ENCODE peak calls at places on chromosomes 11 and 22, in nine cellular contexts. A is tibial nerve; B is left lung; M is CD8-positive, alpha-beta T cell; U is body of pancreas; Q is heart left ventricle; V is uterus; X is right atrium auricular region; H is cardiac muscle cell. P is an unnamed sample.
A peak's percentile ranks its signal among the peaks of the same experiment; 100 is the strongest.

GRCh38 chr22:31927562-31927961 is 16.8 kb upstream of the YWHAH start:
- DNase-seq in U (no peak), H (no peak), A (no peak), X (no peak), Q (no peak), B (no peak), V (no peak), M (no peak), P (no peak)

GRCh38 chr11:64360403-64360980 is 1.5 kb downstream of the RPS6KA4 start:
- DNase-seq in M (no peak), V (no peak), Q (no peak), U (no peak), B (no peak), X (no peak), A (no peak), H (no peak), P (no peak)

GRCh38 chr11:66172146-66172545 is 96.3 kb upstream of the RAB1B start:
- DNase-seq in M (no peak), A (no peak), V (no peak), U (no peak), X (no peak), H (no peak), B (no peak), Q (no peak), P (no peak)

GRCh38 chr22:26406118-26406517 is 22.9 kb upstream of the ASPHD2 start:
- DNase-seq in M (no peak), A (no peak), U (no peak), Q (no peak), B (no peak), V (no peak), X (no peak), H (no peak), P (no peak)

GRCh38 chr22:19607198-19608113 is 83.2 kb upstream of the CLDN5 start:
- DNase-seq in V (no peak), X (no peak), Q (no peak), H (no peak), B (no peak), M (no peak), A (no peak), U (peak; percentile 71), P (peak; percentile 69)

GRCh38 chr22:31055322-31056159 is 25.6 kb upstream of the SMTN start:
- DNase-seq in B (peak; percentile 92), A (peak; percentile 76), M (no peak), X (peak; percentile 93), U (peak; percentile 94), V (peak; percentile 93), Q (peak; percentile 90), H (peak; percentile 69), P (peak; percentile 80)

GRCh38 chr11:65489706-65490310 is 9.0 kb upstream of the MALAT1 start:
- DNase-seq in U (no peak), X (no peak), M (no peak), B (no peak), H (no peak), A (no peak), Q (peak; percentile 74), V (no peak), P (peak; percentile 57)

GRCh38 chr22:19960491-19961200 is 19.0 kb upstream of the TXNRD2 start:
- DNase-seq in U (no peak), M (no peak), V (no peak), H (no peak), B (peak; percentile 43), Q (no peak), A (no peak), X (no peak), P (no peak)

GRCh38 chr11:119935341-119935925 is 202.5 kb downstream of the TRIM29 start:
- DNase-seq in B (no peak), A (no peak), U (no peak), M (no peak), H (no peak), V (no peak), Q (no peak), X (no peak), P (no peak)

GRCh38 chr11:128779036-128779435 is 85.2 kb downstream of the FLI1 start:
- DNase-seq in U (no peak), Q (no peak), H (no peak), X (no peak), A (no peak), M (no peak), B (no peak), V (no peak), P (no peak)

GRCh38 chr11:59207988-59208432 is 4.7 kb downstream of the MPEG1 start:
- DNase-seq in H (peak; percentile 57), A (peak; percentile 55), V (no peak), X (no peak), B (no peak), M (peak; percentile 56), Q (no peak), U (peak; percentile 64), P (no peak)

GRCh38 chr11:69471329-69472052 is 10.0 kb upstream of the LINC01488 start:
- DNase-seq in Q (no peak), V (no peak), M (no peak), A (no peak), B (peak; percentile 60), U (no peak), X (no peak), H (no peak), P (no peak)

GRCh38 chr11:107576497-107577086 is 11.1 kb upstream of the ALKBH8 start:
- DNase-seq in H (peak; percentile 52), Q (no peak), V (no peak), U (peak; percentile 62), A (peak; percentile 86), M (peak; percentile 56), X (no peak), B (no peak), P (no peak)

GRCh38 chr11:13861411-13861810 is 101.1 kb upstream of the SPON1 start:
- DNase-seq in V (no peak), A (no peak), B (no peak), U (no peak), Q (no peak), X (no peak), H (no peak), M (no peak), P (no peak)

GRCh38 chr11:94909371-94909820 is 64.0 kb downstream of the CWC15 start:
- DNase-seq in M (no peak), B (no peak), A (no peak), V (no peak), Q (no peak), X (no peak), U (no peak), H (no peak), P (no peak)

GRCh38 chr11:11057472-11057854 is 199.6 kb upstream of the ZBED5 start:
- DNase-seq in H (no peak), Q (no peak), V (no peak), X (no peak), U (no peak), A (no peak), M (no peak), B (no peak), P (no peak)

GRCh38 chr11:114916406-114916805 is 238.1 kb downstream of the NXPE2 start:
- DNase-seq in A (no peak), H (no peak), X (no peak), B (no peak), U (no peak), V (no peak), M (no peak), Q (no peak), P (no peak)

GRCh38 chr11:114915871-114916270 is 237.5 kb downstream of the NXPE2 start:
- DNase-seq in H (peak; percentile 61), V (no peak), X (no peak), M (no peak), B (no peak), Q (no peak), U (no peak), A (no peak), P (no peak)

GRCh38 chr11:114925591-114925990 is 247.3 kb downstream of the NXPE2 start:
- DNase-seq in X (no peak), V (no peak), B (no peak), M (no peak), A (no peak), U (no peak), H (no peak), Q (no peak), P (no peak)

DNA sequence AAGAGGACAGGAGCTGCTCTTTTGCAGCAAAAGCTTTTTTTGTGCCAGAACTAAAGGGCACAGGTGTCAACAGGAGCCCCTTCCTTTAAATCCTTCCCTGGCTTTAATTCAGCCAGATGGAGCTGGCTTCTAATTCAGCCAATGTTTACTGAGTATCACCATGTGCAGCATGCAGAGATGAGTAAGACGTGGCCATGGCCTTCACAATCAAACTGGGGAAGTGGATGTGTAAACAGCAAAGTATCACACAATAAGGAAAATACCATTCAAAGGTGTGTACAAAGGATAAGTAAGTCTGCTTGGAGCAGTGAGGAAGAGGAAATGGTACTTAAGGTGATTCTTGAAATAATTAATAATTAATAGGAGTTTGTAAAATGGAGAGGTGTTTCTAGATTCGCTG is 243.4 kb downstream of the NXPE2 start:
- DNase-seq in A (no peak), B (no peak), V (no peak), H (no peak), Q (no peak), M (no peak), U (no peak), X (no peak), P (no peak)
- H3K4me1 ChIP-seq in A (no peaks in the 10 kb centered on the region), B (no peaks in the 10 kb centered on the region), V (no peaks in the 10 kb centered on the region), H (peaks cover 9% of the 10 kb centered on the region), Q (no peaks in the 10 kb centered on the region), M (no peaks in the 10 kb centered on the region), U (no peaks in the 10 kb centered on the region), X (no peaks in the 10 kb centered on the region), P (no peaks in the 10 kb centered on the region)

DNA sequence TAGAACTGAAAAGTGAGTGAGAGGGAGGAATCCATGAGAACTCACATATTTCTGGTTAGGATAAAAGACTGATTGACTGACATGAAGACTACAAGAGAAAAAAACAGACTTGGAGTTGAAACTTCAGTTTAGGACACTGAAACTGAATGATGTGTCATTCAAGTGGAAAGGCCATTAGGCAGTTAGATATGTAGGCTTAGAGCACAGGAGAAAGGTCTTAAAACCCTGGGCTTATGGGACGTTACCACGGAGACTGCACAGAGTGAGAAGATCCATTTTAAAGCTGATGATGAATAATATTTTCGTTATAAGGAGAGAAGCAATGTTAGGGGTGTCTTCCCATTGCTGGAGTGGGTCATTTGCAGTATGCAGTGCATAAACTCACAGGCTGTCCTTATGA is 64.0 kb downstream of the MAML2 start:
- DNase-seq in M (no peak), A (no peak), U (no peak), B (no peak), Q (no peak), H (no peak), X (no peak), V (no peak), P (no peak)
- H3K27ac ChIP-seq in M (no peak overlapping the region), A (no peak overlapping the region), U (no peak overlapping the region), B (no peak overlapping the region), Q (no peak overlapping the region), H (no peak overlapping the region), X (no peak overlapping the region), V (no peak overlapping the region), P (no peak overlapping the region)

GRCh38 chr11:111951565-111951964 is 14.4 kb downstream of the DIXDC1 start:
- DNase-seq in H (no peak), A (no peak), V (no peak), U (no peak), B (no peak), Q (no peak), M (no peak), X (no peak), P (no peak)
- TF ChIP-seq CTCF in H (no peak), A (no peak), V (no peak), U (no peak), B (no peak), Q (no peak), M (no peak), X (no peak), P (no peak)

DNA sequence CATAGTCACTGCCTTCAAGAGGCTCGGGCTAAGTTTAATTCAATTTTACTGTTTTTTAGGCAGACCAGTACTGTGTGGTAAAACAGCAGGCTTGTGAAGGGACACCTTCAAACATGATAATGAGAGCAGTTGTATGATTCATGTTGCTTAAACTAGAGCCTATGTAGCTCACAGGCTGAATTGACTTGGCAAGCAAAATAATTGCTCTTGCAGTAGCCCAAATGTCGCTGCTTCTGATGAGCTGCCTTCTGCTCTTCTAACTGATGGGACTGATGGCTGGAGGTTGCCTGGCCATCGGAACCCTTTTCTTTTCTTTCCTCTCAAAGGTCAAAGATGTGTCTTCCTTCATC is 137.6 kb downstream of the MAML2 start:
- DNase-seq in X (no peak), V (no peak), A (no peak), Q (no peak), B (no peak), H (no peak), U (no peak), M (no peak), P (no peak)
- H3K4me1 ChIP-seq in X (peaks cover 15% of the 10 kb centered on the region), V (no peaks in the 10 kb centered on the region), A (peaks cover 49% of the 10 kb centered on the region), Q (peaks cover 23% of the 10 kb centered on the region), B (peaks cover 14% of the 10 kb centered on the region), H (no peaks in the 10 kb centered on the region), U (peaks cover 16% of the 10 kb centered on the region), M (peaks cover 81% of the 10 kb centered on the region), P (no peaks in the 10 kb centered on the region)